ENCODE peak calls at places on chromosomes 6 and 20, in eight cellular contexts. S, N, A, Y, I, F, H and R are unnamed samples.

GRCh38 chr6:105097288-105097687 is 82.5 kb downstream of the POPDC3 start:
- DNase-seq in S (no peak), N (peak), A (no peak), Y (no peak), I (no peak), F (no peak), H (no peak), R (no peak)

GRCh38 chr6:57173886-57174510 is 1.9 kb downstream of the BAG2 start:
- DNase-seq in S (peak), N (peak), A (peak), Y (peak), I (peak), F (no peak), H (peak), R (no peak)

GRCh38 chr6:41372526-41373366 is 37.3 kb downstream of the NCR2 start:
- DNase-seq in S (peak), N (no peak), A (no peak), Y (no peak), I (peak), F (no peak), H (peak), R (no peak)

GRCh38 chr20:815914-816606 is 17.5 kb upstream of the FAM110A start:
- DNase-seq in S (peak), N (peak), A (peak), Y (peak), I (peak), F (peak), H (peak), R (peak)

GRCh38 chr6:81075974-81076373 is 676.5 kb downstream of the TENT5A start:
- DNase-seq in S (peak), N (peak), A (peak), Y (peak), I (peak), F (no peak), H (peak), R (no peak)

GRCh38 chr6:42914546-42914945 is 1.3 kb upstream of the PTCRA start:
- DNase-seq in S (no peak), N (no peak), A (no peak), Y (no peak), I (no peak), F (no peak), H (no peak), R (no peak)

GRCh38 chr6:53031281-53031680 is 33.9 kb upstream of the FBXO9 start:
- DNase-seq in S (no peak), N (no peak), A (no peak), Y (no peak), I (no peak), F (no peak), H (no peak), R (no peak)

GRCh38 chr20:25538838-25539665 is 46.3 kb downstream of the NINL start:
- DNase-seq in S (no peak), N (no peak), A (no peak), Y (no peak), I (no peak), F (no peak), H (no peak), R (no peak)

GRCh38 chr20:51411867-51412266 is 130.7 kb downstream of the NFATC2 start:
- DNase-seq in S (peak), N (no peak), A (no peak), Y (no peak), I (peak), F (no peak), H (peak), R (no peak)

GRCh38 chr6:165618241-165618640 is 44.8 kb downstream of the PDE10A start:
- DNase-seq in S (no peak), N (no peak), A (no peak), Y (no peak), I (no peak), F (no peak), H (no peak), R (no peak)

GRCh38 chr20:45283529-45284065 is 23.0 kb upstream of the RBPJL start:
- DNase-seq in S (no peak), N (peak), A (no peak), Y (no peak), I (no peak), F (no peak), H (no peak), R (no peak)

GRCh38 chr6:25637211-25637610 is 14.8 kb upstream of the SCGN start:
- DNase-seq in S (no peak), N (no peak), A (no peak), Y (no peak), I (no peak), F (no peak), H (no peak), R (no peak)

DNA sequence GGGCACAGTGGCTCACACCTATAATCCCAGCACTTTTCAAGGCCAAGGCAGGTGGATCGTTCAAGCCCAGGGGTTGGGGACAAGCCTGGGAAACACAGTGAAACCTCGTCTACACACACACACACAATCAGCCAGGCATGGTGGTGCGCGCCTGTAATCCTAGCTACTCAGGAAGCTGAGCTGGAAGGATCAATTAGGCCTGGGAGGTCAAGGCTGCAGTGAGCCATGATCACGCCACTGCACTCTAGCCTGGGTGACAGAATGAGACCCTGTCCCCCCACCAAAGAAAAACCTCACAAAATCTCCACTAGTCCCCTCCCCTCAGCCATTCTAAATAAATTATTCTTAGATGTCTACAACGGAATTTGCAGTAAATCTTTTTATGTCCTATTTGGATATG is 165.1 kb downstream of the SLC16A10 start:
- DNase-seq in S (no peak), N (no peak), A (no peak), Y (no peak), I (no peak), F (no peak), H (no peak), R (no peak)
- H2AFZ ChIP-seq in S (no peak), N (no peak), A (no peak), Y (no peak), I (no peak), F (no peak), H (no peak), R (no peak)

GRCh38 chr20:50405915-50406609 is 104.1 kb upstream of the PTPN1 start:
- DNase-seq in S (no peak), N (no peak), A (no peak), Y (no peak), I (no peak), F (no peak), H (no peak), R (no peak)
- TF ChIP-seq EZH2phosphoT487 in S (no peak), N (no peak), A (no peak), Y (no peak), I (no peak), F (no peak), H (no peak), R (no peak)

GRCh38 chr20:31826074-31826473 is 6.9 kb downstream of the MYLK2 start:
- DNase-seq in S (no peak), N (no peak), A (no peak), Y (no peak), I (no peak), F (no peak), H (no peak), R (no peak)
- TF ChIP-seq CTCF in S (no peak), N (no peak), A (no peak), Y (no peak), I (no peak), F (no peak), H (no peak), R (no peak)

GRCh38 chr20:23290761-23291574 is 59.6 kb upstream of the NXT1 start:
- DNase-seq in S (no peak), N (no peak), A (no peak), Y (no peak), I (no peak), F (no peak), H (no peak), R (no peak)
- H2AFZ ChIP-seq in S (no peak), N (no peak), A (no peak), Y (no peak), I (no peak), F (no peak), H (no peak), R (no peak)

DNA sequence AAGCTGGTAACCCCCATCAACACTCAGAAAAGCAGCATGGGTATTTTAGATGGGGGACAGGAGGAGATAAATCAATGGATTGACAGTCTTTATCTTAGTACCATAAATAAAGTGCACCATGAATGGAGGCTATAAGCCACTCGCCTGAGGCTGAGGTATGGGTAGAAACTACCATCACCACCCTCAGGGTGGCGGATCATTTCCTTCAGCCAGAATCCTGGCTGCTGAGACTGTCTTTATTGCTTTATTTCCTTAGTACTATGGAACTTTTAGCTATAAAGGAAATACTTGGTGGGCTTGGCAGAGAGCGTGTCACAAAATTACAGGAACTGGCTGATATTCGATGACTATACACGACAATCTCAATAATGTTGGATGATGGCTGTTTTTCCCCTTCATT is 52.2 kb downstream of the STK38 start:
- DNase-seq in S (no peak), N (no peak), A (no peak), Y (no peak), I (no peak), F (no peak), H (no peak), R (no peak)
- TF ChIP-seq EZH2phosphoT487 in S (no peak), N (no peak), A (no peak), Y (no peak), I (no peak), F (no peak), H (no peak), R (no peak)

GRCh38 chr20:17878912-17879602 is 89.5 kb downstream of the SNX5 start:
- DNase-seq in S (no peak), N (no peak), A (no peak), Y (no peak), I (no peak), F (peak), H (no peak), R (peak)
- TF ChIP-seq CTCF in S (no peak), N (no peak), A (no peak), Y (no peak), I (peak), F (peak), H (no peak), R (peak)

GRCh38 chr6:111534366-111534765 is 51.3 kb upstream of the REV3L start:
- DNase-seq in S (no peak), N (peak), A (no peak), Y (peak), I (no peak), F (no peak), H (no peak), R (no peak)
- H2AFZ ChIP-seq in S (no peak), N (no peak), A (no peak), Y (no peak), I (no peak), F (no peak), H (no peak), R (no peak)

GRCh38 chr6:134291156-134291555 is 26.8 kb downstream of the SGK1 start:
- DNase-seq in S (no peak), N (no peak), A (no peak), Y (no peak), I (no peak), F (no peak), H (no peak), R (no peak)

GRCh38 chr6:134293659-134294161 is 24.2 kb downstream of the SGK1 start:
- DNase-seq in S (no peak), N (no peak), A (no peak), Y (no peak), I (no peak), F (no peak), H (peak), R (no peak)

GRCh38 chr6:134299236-134299635 is 18.7 kb downstream of the SGK1 start:
- DNase-seq in S (no peak), N (peak), A (no peak), Y (peak), I (no peak), F (no peak), H (no peak), R (no peak)

GRCh38 chr6:134296762-134297161 is 21.1 kb downstream of the SGK1 start:
- DNase-seq in S (no peak), N (no peak), A (no peak), Y (no peak), I (no peak), F (no peak), H (no peak), R (no peak)

DNA sequence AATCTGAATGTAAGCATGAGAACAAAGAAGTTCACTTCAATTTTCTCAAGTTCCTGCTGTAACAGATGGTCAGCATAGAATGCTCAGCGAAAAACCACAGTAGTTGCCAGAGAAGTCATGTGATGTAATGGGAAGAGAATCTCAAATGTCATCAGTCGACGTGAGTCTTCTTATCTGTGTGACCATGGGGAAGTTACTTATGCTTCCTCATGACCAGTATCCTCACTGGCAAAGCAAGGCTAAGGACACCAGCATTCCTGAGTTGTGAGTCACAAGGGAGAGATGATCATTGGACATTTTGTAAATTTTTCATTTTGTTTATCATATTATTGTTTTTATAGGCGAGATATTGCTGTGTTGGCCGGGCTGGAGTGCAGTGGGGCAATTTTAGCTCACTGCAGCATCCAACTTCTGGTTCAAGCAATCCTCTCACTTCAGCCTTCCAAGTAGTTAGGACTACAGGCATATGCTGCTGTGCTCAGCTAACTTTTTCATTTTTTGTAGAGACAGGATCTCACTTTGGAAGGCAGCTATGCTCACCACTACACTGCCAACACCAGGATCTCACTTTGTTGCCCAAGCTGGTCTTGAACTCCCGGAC is 21.9 kb downstream of the SGK1 start:
- DNase-seq in S (no peak), N (peak), A (peak), Y (peak), I (peak), F (peak), H (no peak), R (peak)
- TF ChIP-seq EZH2phosphoT487 in S (no peak), N (no peak), A (no peak), Y (no peak), I (no peak), F (no peak), H (no peak), R (no peak)